ENCODE peak calls at places on chromosomes 11 and 22, in five cellular contexts. One of them, this sample, is unnamed.

GRCh38 chr22:33380789-33381530 is 322.8 kb upstream of the SYN3 start:
- DNase-seq in posterior vena cava: no peak
- DNase-seq in anterior cingulate cortex: no peak
- DNase-seq in Ammon's horn: no peak
- DNase-seq in HCT116: no peak
- DNase-seq in this sample: no peak

GRCh38 chr11:64762277-64762915 is 2.6 kb upstream of the PYGM start:
- DNase-seq in posterior vena cava: no peak
- DNase-seq in anterior cingulate cortex: no peak
- DNase-seq in Ammon's horn: peak
- DNase-seq in HCT116: no peak
- DNase-seq in this sample: no peak

GRCh38 chr11:40513281-40513680 is 946.2 kb downstream of the LRRC4C start:
- DNase-seq in posterior vena cava: no peak
- DNase-seq in anterior cingulate cortex: no peak
- DNase-seq in Ammon's horn: no peak
- DNase-seq in HCT116: no peak
- DNase-seq in this sample: no peak

GRCh38 chr11:6968816-6969215 is 42.6 kb downstream of the ZNF215 start:
- DNase-seq in posterior vena cava: no peak
- DNase-seq in anterior cingulate cortex: no peak
- DNase-seq in Ammon's horn: no peak
- DNase-seq in HCT116: no peak
- DNase-seq in this sample: no peak

GRCh38 chr11:83948205-83948604 is 662.0 kb upstream of the CCDC90B start:
- DNase-seq in posterior vena cava: no peak
- DNase-seq in anterior cingulate cortex: no peak
- DNase-seq in Ammon's horn: no peak
- DNase-seq in HCT116: no peak
- DNase-seq in this sample: no peak

GRCh38 chr11:128776434-128777284 is 82.8 kb downstream of the FLI1 start:
- DNase-seq in posterior vena cava: peak
- DNase-seq in anterior cingulate cortex: peak
- DNase-seq in Ammon's horn: peak
- DNase-seq in HCT116: peak
- DNase-seq in this sample: peak

GRCh38 chr11:47979378-47980092 is 824 bp upstream of the PTPRJ start:
- DNase-seq in posterior vena cava: no peak
- DNase-seq in anterior cingulate cortex: no peak
- DNase-seq in Ammon's horn: no peak
- DNase-seq in HCT116: no peak
- DNase-seq in this sample: no peak

GRCh38 chr22:39277135-39277607 is 32.4 kb upstream of the PDGFB start:
- DNase-seq in posterior vena cava: no peak
- DNase-seq in anterior cingulate cortex: no peak
- DNase-seq in Ammon's horn: no peak
- DNase-seq in HCT116: no peak
- DNase-seq in this sample: no peak

GRCh38 chr11:68632802-68633201 is 51.5 kb upstream of the GAL start:
- DNase-seq in posterior vena cava: no peak
- DNase-seq in anterior cingulate cortex: no peak
- DNase-seq in Ammon's horn: no peak
- DNase-seq in HCT116: peak
- DNase-seq in this sample: no peak

GRCh38 chr11:102564110-102564509 is 33.6 kb upstream of the MMP7 start:
- DNase-seq in posterior vena cava: no peak
- DNase-seq in anterior cingulate cortex: no peak
- DNase-seq in Ammon's horn: no peak
- DNase-seq in HCT116: peak
- DNase-seq in this sample: no peak

GRCh38 chr11:35376613-35377012 is 42.7 kb downstream of the SLC1A2 start:
- DNase-seq in posterior vena cava: no peak
- DNase-seq in anterior cingulate cortex: no peak
- DNase-seq in Ammon's horn: no peak
- DNase-seq in HCT116: no peak
- DNase-seq in this sample: no peak

GRCh38 chr11:121692236-121692635 is 239.5 kb upstream of the SORL1-AS1 start:
- DNase-seq in posterior vena cava: no peak
- DNase-seq in anterior cingulate cortex: no peak
- DNase-seq in Ammon's horn: no peak
- DNase-seq in HCT116: no peak
- DNase-seq in this sample: no peak

GRCh38 chr11:115545811-115546210 is 41.6 kb upstream of the CADM1 start:
- DNase-seq in posterior vena cava: no peak
- DNase-seq in anterior cingulate cortex: no peak
- DNase-seq in Ammon's horn: no peak
- DNase-seq in HCT116: no peak
- DNase-seq in this sample: no peak

GRCh38 chr11:132056689-132057088 is 686.3 kb downstream of the NTM start:
- DNase-seq in posterior vena cava: no peak
- DNase-seq in anterior cingulate cortex: no peak
- DNase-seq in Ammon's horn: no peak
- DNase-seq in HCT116: no peak
- DNase-seq in this sample: no peak

GRCh38 chr22:20194681-20195593 is 44.1 kb upstream of the CCDC188 start:
- DNase-seq in posterior vena cava: no peak
- DNase-seq in anterior cingulate cortex: no peak
- DNase-seq in Ammon's horn: no peak
- DNase-seq in HCT116: no peak
- DNase-seq in this sample: no peak

GRCh38 chr11:131408011-131408640 is 37.7 kb downstream of the NTM start:
- DNase-seq in posterior vena cava: no peak
- DNase-seq in anterior cingulate cortex: peak
- DNase-seq in Ammon's horn: peak
- DNase-seq in HCT116: no peak
- DNase-seq in this sample: no peak

GRCh38 chr11:86116386-86116726 is 47.5 kb upstream of the PICALM start:
- DNase-seq in posterior vena cava: no peak
- DNase-seq in anterior cingulate cortex: no peak
- DNase-seq in Ammon's horn: no peak
- DNase-seq in HCT116: no peak
- DNase-seq in this sample: no peak

GRCh38 chr11:5204787-5205186 is 4.3 kb upstream of the OR51V1 start:
- DNase-seq in posterior vena cava: no peak
- DNase-seq in anterior cingulate cortex: no peak
- DNase-seq in Ammon's horn: peak
- DNase-seq in HCT116: peak
- DNase-seq in this sample: no peak

GRCh38 chr11:122910775-122911174 is 28.2 kb downstream of the JHY start:
- DNase-seq in posterior vena cava: no peak
- DNase-seq in anterior cingulate cortex: no peak
- DNase-seq in Ammon's horn: peak
- DNase-seq in HCT116: peak
- DNase-seq in this sample: no peak

GRCh38 chr11:2510626-2511402 is 66.0 kb downstream of the KCNQ1 start:
- DNase-seq in posterior vena cava: peak
- DNase-seq in anterior cingulate cortex: no peak
- DNase-seq in Ammon's horn: peak
- DNase-seq in HCT116: no peak
- DNase-seq in this sample: no peak

GRCh38 chr11:78202733-78203167 is 14.0 kb downstream of the USP35 start:
- DNase-seq in posterior vena cava: no peak
- DNase-seq in anterior cingulate cortex: no peak
- DNase-seq in Ammon's horn: no peak
- DNase-seq in HCT116: no peak
- DNase-seq in this sample: no peak

GRCh38 chr11:118224512-118225180 is at the start of gene JAML:
- DNase-seq in posterior vena cava: no peak
- DNase-seq in anterior cingulate cortex: no peak
- DNase-seq in Ammon's horn: no peak
- DNase-seq in HCT116: no peak
- DNase-seq in this sample: no peak

GRCh38 chr22:39808087-39808486 is 85.5 kb downstream of the ENTHD1 start:
- DNase-seq in posterior vena cava: no peak
- DNase-seq in anterior cingulate cortex: no peak
- DNase-seq in Ammon's horn: no peak
- DNase-seq in HCT116: peak
- DNase-seq in this sample: no peak

GRCh38 chr11:36376888-36377758 is 81.0 kb downstream of the PRR5L start:
- DNase-seq in posterior vena cava: peak
- DNase-seq in anterior cingulate cortex: peak
- DNase-seq in Ammon's horn: peak
- DNase-seq in HCT116: no peak
- DNase-seq in this sample: peak

GRCh38 chr11:63783925-63784592 is 15.5 kb upstream of the ZFTA start:
- DNase-seq in posterior vena cava: no peak
- DNase-seq in anterior cingulate cortex: no peak
- DNase-seq in Ammon's horn: no peak
- DNase-seq in HCT116: no peak
- DNase-seq in this sample: no peak

GRCh38 chr11:45663486-45664375 is 1.7 kb downstream of the CHST1 start:
- DNase-seq in posterior vena cava: peak
- DNase-seq in anterior cingulate cortex: no peak
- DNase-seq in Ammon's horn: no peak
- DNase-seq in HCT116: no peak
- DNase-seq in this sample: no peak

GRCh38 chr11:108915666-108916065 is 250.8 kb downstream of the DDX10 start:
- DNase-seq in posterior vena cava: no peak
- DNase-seq in anterior cingulate cortex: no peak
- DNase-seq in Ammon's horn: no peak
- DNase-seq in HCT116: no peak
- DNase-seq in this sample: no peak

GRCh38 chr11:59097113-59097708 is 9.8 kb upstream of the FAM111B start:
- DNase-seq in posterior vena cava: no peak
- DNase-seq in anterior cingulate cortex: peak
- DNase-seq in Ammon's horn: peak
- DNase-seq in HCT116: peak
- DNase-seq in this sample: peak

GRCh38 chr22:36528336-36528735 is 630 bp downstream of the EIF3D start:
- DNase-seq in posterior vena cava: no peak
- DNase-seq in anterior cingulate cortex: no peak
- DNase-seq in Ammon's horn: no peak
- DNase-seq in HCT116: no peak
- DNase-seq in this sample: no peak

GRCh38 chr11:112294688-112295340 is 34.2 kb upstream of the PLET1 start:
- DNase-seq in posterior vena cava: no peak
- DNase-seq in anterior cingulate cortex: no peak
- DNase-seq in Ammon's horn: no peak
- DNase-seq in HCT116: no peak
- DNase-seq in this sample: no peak

GRCh38 chr11:65767406-65767805 is 13.4 kb downstream of the AP5B1 start:
- DNase-seq in posterior vena cava: no peak
- DNase-seq in anterior cingulate cortex: no peak
- DNase-seq in Ammon's horn: no peak
- DNase-seq in HCT116: no peak
- DNase-seq in this sample: no peak

GRCh38 chr11:131305005-131305404 is 65.4 kb upstream of the NTM start:
- DNase-seq in posterior vena cava: no peak
- DNase-seq in anterior cingulate cortex: no peak
- DNase-seq in Ammon's horn: peak
- DNase-seq in HCT116: no peak
- DNase-seq in this sample: no peak

GRCh38 chr11:25520459-25520858 is 811.5 kb upstream of the ANO3 start:
- DNase-seq in posterior vena cava: no peak
- DNase-seq in anterior cingulate cortex: no peak
- DNase-seq in Ammon's horn: no peak
- DNase-seq in HCT116: no peak
- DNase-seq in this sample: no peak

GRCh38 chr11:123585206-123585605 is 69.2 kb downstream of the SCN3B start:
- DNase-seq in posterior vena cava: no peak
- DNase-seq in anterior cingulate cortex: no peak
- DNase-seq in Ammon's horn: no peak
- DNase-seq in HCT116: no peak
- DNase-seq in this sample: no peak

This sample was measured in nucleus accumbens.